ENCODE peak calls at places on chromosome 15, in nine cellular contexts. O is left ventricle myocardium superior; Q is RWPE2; E is right cardiac atrium; R is CD8-positive, alpha-beta T cell; N is right lobe of liver; U is natural killer cell; L is T-cell; B is HepG2. X is an unnamed sample.

GRCh38 chr15:90035095-90035834 is 34.1 kb downstream of the ZNF710 start:
- ATAC-seq in N (peak; percentile 59), E (peak; percentile 44), R (no peak), O (peak; percentile 40), U (peak; percentile 74), Q (peak; percentile 75), B (peak; percentile 84), L (no peak), X (peak; percentile 45)

GRCh38 chr15:39211108-39211979 is 369.5 kb upstream of the THBS1 start:
- ATAC-seq in O (no peak), N (peak; percentile 40), L (no peak), R (no peak), U (no peak), B (peak; percentile 77), Q (no peak), E (no peak), X (no peak)

GRCh38 chr15:41926184-41927056 is 32.6 kb upstream of the SPTBN5 start:
- ATAC-seq in N (peak; percentile 82), O (peak; percentile 29), Q (no peak), E (peak; percentile 73), L (peak; percentile 86), B (peak; percentile 92), U (peak; percentile 62), R (peak; percentile 69), X (no peak)

GRCh38 chr15:94674251-94674650 is 442.9 kb downstream of the MCTP2 start:
- ATAC-seq in U (no peak), E (no peak), L (no peak), Q (peak; percentile 79), N (no peak), B (no peak), O (no peak), R (no peak), X (no peak)

GRCh38 chr15:65979316-65979715 is 110.0 kb downstream of the RAB11A start:
- ATAC-seq in Q (peak; percentile 83), B (no peak), N (no peak), L (no peak), U (no peak), R (no peak), O (peak; percentile 18), E (no peak), X (no peak)

GRCh38 chr15:100769975-100770340 is 109.7 kb upstream of the ALDH1A3 start:
- ATAC-seq in Q (no peak), U (no peak), L (no peak), B (no peak), N (no peak), E (no peak), O (no peak), R (no peak), X (no peak)

GRCh38 chr15:48109856-48110531 is 10.8 kb upstream of the SLC24A5 start:
- ATAC-seq in L (no peak), N (no peak), Q (peak; percentile 24), B (peak; percentile 77), E (no peak), R (no peak), O (no peak), U (no peak), X (no peak)

GRCh38 chr15:55221090-55222011 is 24.6 kb upstream of the RSL24D1 start:
- ATAC-seq in L (peak; percentile 30), O (peak; percentile 74), E (peak; percentile 90), N (peak; percentile 57), Q (peak; percentile 94), U (peak; percentile 51), R (peak; percentile 27), B (peak; percentile 92), X (peak; percentile 80)

GRCh38 chr15:83890584-83890983 is 236.7 kb downstream of the ADAMTSL3 start:
- ATAC-seq in U (no peak), R (no peak), L (no peak), O (peak; percentile 86), B (no peak), Q (peak; percentile 59), N (peak; percentile 83), E (peak; percentile 66), X (peak; percentile 89)

GRCh38 chr15:78133801-78134200 is 2.6 kb upstream of the CIB2 start:
- ATAC-seq in U (no peak), O (no peak), B (no peak), Q (peak; percentile 90), N (no peak), E (no peak), R (no peak), L (no peak), X (no peak)

GRCh38 chr15:60038111-60038521 is 34.0 kb downstream of the FOXB1 start:
- ATAC-seq in U (no peak), E (no peak), O (no peak), B (no peak), R (no peak), Q (peak; percentile 80), N (no peak), L (no peak), X (no peak)

GRCh38 chr15:25391971-25392733 is 46.7 kb downstream of the UBE3A start:
- ATAC-seq in O (peak; percentile 81), N (no peak), B (no peak), Q (peak; percentile 98), R (no peak), U (no peak), L (no peak), E (peak; percentile 36), X (peak; percentile 83)

GRCh38 chr15:92753591-92753990 is 98.0 kb upstream of the FAM174B start:
- ATAC-seq in Q (no peak), U (no peak), L (no peak), N (no peak), R (no peak), O (no peak), E (no peak), B (no peak), X (no peak)

GRCh38 chr15:31558840-31559239 is 232.2 kb downstream of the KLF13 start:
- ATAC-seq in N (no peak), B (no peak), Q (no peak), L (no peak), U (no peak), O (no peak), R (no peak), E (no peak), X (no peak)

GRCh38 chr15:64688770-64689169 is 86.6 kb downstream of the RBPMS2 start:
- ATAC-seq in R (no peak), E (no peak), L (no peak), Q (no peak), O (no peak), U (no peak), B (no peak), N (no peak), X (no peak)

GRCh38 chr15:70337292-70338186 is 239.8 kb upstream of the TLE3 start:
- ATAC-seq in O (no peak), L (no peak), U (no peak), Q (no peak), R (no peak), E (no peak), N (no peak), B (no peak), X (peak; percentile 47)

GRCh38 chr15:74573987-74574386 is 33.0 kb downstream of the ARID3B start:
- ATAC-seq in O (no peak), U (no peak), E (peak; percentile 39), L (no peak), B (no peak), N (no peak), R (no peak), Q (peak; percentile 38), X (no peak)

GRCh38 chr15:90423920-90424319 is 35.9 kb downstream of the IQGAP1 start:
- ATAC-seq in L (no peak), R (no peak), Q (no peak), E (peak; percentile 63), U (no peak), N (no peak), B (no peak), O (peak; percentile 45), X (no peak)

GRCh38 chr15:92009162-92009561 is 155.7 kb downstream of the SLCO3A1 start:
- ATAC-seq in U (no peak), O (peak; percentile 68), B (no peak), L (no peak), N (no peak), R (no peak), Q (no peak), E (no peak), X (no peak)

GRCh38 chr15:85022860-85023403 is 41.3 kb downstream of the PDE8A start:
- ATAC-seq in R (no peak), N (no peak), E (no peak), Q (no peak), O (no peak), L (no peak), U (no peak), B (no peak), X (no peak)